ENCODE peak calls at places on chromosomes 3 and 15, in ten cellular contexts. E is H7; C is activated CD4-positive, alpha-beta T cell treated with anti-CD3 and anti-CD28 coated beads, Interleukin-2, amount 50 U/mL, for 24 hours; S is Peyer's patch; A is naive B cell; Q is HCT116; U is WERI-Rb-1; Y is RPMI8226; N is tibial nerve; G is T47D. V is an unnamed sample.
A peak's percentile ranks its signal among the peaks of the same experiment; 100 is the strongest.

GRCh38 chr15:35444557-35445204 is 101.3 kb downstream of the DPH6 start:
- DNase-seq in G (peak; percentile 63), U (no peak), Q (peak; percentile 39), Y (peak; percentile 2), N (no peak), S (no peak), C (no peak), E (peak; percentile 38), A (no peak), V (peak; percentile 15)

GRCh38 chr3:44918087-44918486 is 43.7 kb downstream of the TGM4 start:
- DNase-seq in G (no peak), S (no peak), Q (no peak), Y (no peak), A (no peak), U (no peak), E (no peak), C (no peak), N (no peak), V (no peak)

GRCh38 chr15:51842265-51842664 is 12.8 kb downstream of the TMOD3 start:
- DNase-seq in E (no peak), Y (no peak), A (no peak), U (no peak), C (no peak), S (no peak), N (no peak), Q (no peak), G (no peak), V (no peak)

GRCh38 chr15:51833782-51834181 is 4.3 kb downstream of the TMOD3 start:
- DNase-seq in A (no peak), C (no peak), Y (no peak), Q (no peak), G (no peak), N (no peak), U (no peak), S (no peak), E (no peak), V (no peak)

GRCh38 chr3:113615976-113616375 is 80.5 kb downstream of the USF3 start:
- DNase-seq in E (no peak), N (no peak), C (no peak), Q (no peak), U (no peak), A (no peak), S (no peak), Y (no peak), G (no peak), V (no peak)

GRCh38 chr15:58716027-58716426 is 33.5 kb downstream of the ADAM10 start:
- DNase-seq in Y (no peak), A (no peak), G (no peak), U (no peak), Q (no peak), C (no peak), N (no peak), S (no peak), E (no peak), V (no peak)

GRCh38 chr15:85462029-85462428 is 81.6 kb downstream of the AKAP13 start:
- DNase-seq in S (no peak), Q (no peak), C (no peak), Y (no peak), N (no peak), U (no peak), G (no peak), E (no peak), A (no peak), V (no peak)

GRCh38 chr3:32844914-32845313 is 27.1 kb downstream of the TRIM71 start:
- DNase-seq in S (no peak), A (no peak), Q (no peak), Y (peak; percentile 30), C (no peak), E (no peak), U (no peak), N (no peak), G (peak; percentile 40), V (no peak)

GRCh38 chr15:100464256-100464655 is 64.5 kb downstream of the CERS3 start:
- DNase-seq in E (no peak), C (no peak), Q (no peak), U (no peak), S (no peak), G (peak; percentile 45), N (no peak), Y (peak; percentile 65), A (no peak), V (no peak)